ENCODE peak calls at places on chromosomes 16 and 17, in five cellular contexts. One of them, this sample, is unnamed. For H3K9me3, the result is how much of the 10 kb centered on the place peaks cover.

GRCh38 chr16:66275795-66276428 is 90.6 kb upstream of the CDH5 start:
- DNase-seq in MM.1S: peak
- DNase-seq in effector memory CD4-positive, alpha-beta T cell: no peak
- DNase-seq in tibial nerve: no peak
- DNase-seq in ovary: no peak
- DNase-seq in this sample: no peak

GRCh38 chr17:4950075-4950756 is 703 bp upstream of the ENO3 start:
- DNase-seq in effector memory CD4-positive, alpha-beta T cell: no peak
- DNase-seq in tibial nerve: peak
- DNase-seq in MM.1S: peak
- DNase-seq in ovary: peak
- DNase-seq in this sample: peak

GRCh38 chr17:17129466-17129865 is 76.7 kb downstream of the PLD6 start:
- DNase-seq in effector memory CD4-positive, alpha-beta T cell: no peak
- DNase-seq in ovary: no peak
- DNase-seq in MM.1S: no peak
- DNase-seq in tibial nerve: no peak
- DNase-seq in this sample: no peak

GRCh38 chr17:50865060-50865867 is 890 bp downstream of the TOB1 start:
- DNase-seq in effector memory CD4-positive, alpha-beta T cell: peak
- DNase-seq in MM.1S: peak
- DNase-seq in ovary: peak
- DNase-seq in tibial nerve: no peak
- DNase-seq in this sample: peak

GRCh38 chr17:39139137-39139516 is 12.3 kb downstream of the PLXDC1 start:
- DNase-seq in ovary: no peak
- DNase-seq in effector memory CD4-positive, alpha-beta T cell: no peak
- DNase-seq in tibial nerve: no peak
- DNase-seq in MM.1S: no peak
- DNase-seq in this sample: no peak

GRCh38 chr16:89295071-89295900 is 77.8 kb downstream of the ZNF778 start:
- DNase-seq in effector memory CD4-positive, alpha-beta T cell: no peak
- DNase-seq in ovary: no peak
- DNase-seq in tibial nerve: no peak
- DNase-seq in MM.1S: no peak
- DNase-seq in this sample: no peak

GRCh38 chr16:29014561-29015029 is 29.7 kb downstream of the LAT start:
- DNase-seq in tibial nerve: no peak
- DNase-seq in effector memory CD4-positive, alpha-beta T cell: no peak
- DNase-seq in ovary: no peak
- DNase-seq in MM.1S: no peak
- DNase-seq in this sample: no peak

GRCh38 chr17:20922128-20922670 is 120.6 kb downstream of the USP22 start:
- DNase-seq in effector memory CD4-positive, alpha-beta T cell: no peak
- DNase-seq in tibial nerve: no peak
- DNase-seq in MM.1S: no peak
- DNase-seq in ovary: no peak
- DNase-seq in this sample: no peak

DNA sequence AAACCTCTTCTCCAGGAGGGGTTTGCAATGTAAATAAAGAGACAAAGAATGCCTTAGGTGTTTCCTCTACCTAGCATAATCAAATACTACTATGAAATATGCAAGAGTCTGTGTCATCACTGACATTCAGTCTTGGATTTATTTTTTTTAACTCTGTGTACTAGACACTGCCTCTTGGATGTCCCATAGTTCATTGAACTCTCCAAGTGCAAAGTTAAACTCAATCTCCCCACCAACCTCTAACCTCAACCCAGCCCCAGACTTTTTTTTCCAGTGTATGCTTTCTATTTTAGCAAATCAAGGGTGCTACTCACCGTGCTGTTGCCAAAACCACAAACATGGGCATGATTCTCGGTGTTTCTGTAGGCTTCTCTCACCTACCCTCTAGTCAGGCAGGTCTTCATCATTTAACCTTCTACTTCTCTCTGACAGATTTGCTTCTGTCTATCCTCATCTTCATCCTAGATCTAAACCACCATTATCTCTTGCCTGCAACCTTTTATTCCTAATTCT is 329.1 kb downstream of the CDH13 start:
- DNase-seq in ovary: no peak
- DNase-seq in MM.1S: no peak
- DNase-seq in tibial nerve: no peak
- DNase-seq in effector memory CD4-positive, alpha-beta T cell: no peak
- DNase-seq in this sample: no peak
- H3K4me3 ChIP-seq in ovary: no peak
- H3K4me3 ChIP-seq in MM.1S: no peak
- H3K4me3 ChIP-seq in tibial nerve: no peak
- H3K4me3 ChIP-seq in effector memory CD4-positive, alpha-beta T cell: no peak
- H3K4me3 ChIP-seq in this sample: no peak

GRCh38 chr17:70795620-70796019 is 626.3 kb downstream of the KCNJ2 start:
- DNase-seq in effector memory CD4-positive, alpha-beta T cell: no peak
- DNase-seq in ovary: no peak
- DNase-seq in MM.1S: no peak
- DNase-seq in tibial nerve: no peak
- DNase-seq in this sample: no peak

GRCh38 chr17:70791748-70792443 is 622.6 kb downstream of the KCNJ2 start:
- DNase-seq in tibial nerve: no peak
- DNase-seq in MM.1S: no peak
- DNase-seq in effector memory CD4-positive, alpha-beta T cell: no peak
- DNase-seq in ovary: no peak
- DNase-seq in this sample: no peak

GRCh38 chr17:70796757-70797156 is 627.4 kb downstream of the KCNJ2 start:
- DNase-seq in effector memory CD4-positive, alpha-beta T cell: no peak
- DNase-seq in tibial nerve: no peak
- DNase-seq in MM.1S: no peak
- DNase-seq in ovary: no peak
- DNase-seq in this sample: no peak

GRCh38 chr17:70797166-70797565 is 627.8 kb downstream of the KCNJ2 start:
- DNase-seq in effector memory CD4-positive, alpha-beta T cell: no peak
- DNase-seq in MM.1S: no peak
- DNase-seq in ovary: no peak
- DNase-seq in tibial nerve: no peak
- DNase-seq in this sample: no peak

GRCh38 chr17:70794757-70795156 is 625.4 kb downstream of the KCNJ2 start:
- DNase-seq in effector memory CD4-positive, alpha-beta T cell: no peak
- DNase-seq in tibial nerve: no peak
- DNase-seq in ovary: no peak
- DNase-seq in MM.1S: no peak
- DNase-seq in this sample: no peak
- H3K9me3 ChIP-seq in effector memory CD4-positive, alpha-beta T cell: under half
- H3K9me3 ChIP-seq in tibial nerve: under half
- H3K9me3 ChIP-seq in ovary: under half
- H3K9me3 ChIP-seq in MM.1S: under half
- H3K9me3 ChIP-seq in this sample: under half

DNA sequence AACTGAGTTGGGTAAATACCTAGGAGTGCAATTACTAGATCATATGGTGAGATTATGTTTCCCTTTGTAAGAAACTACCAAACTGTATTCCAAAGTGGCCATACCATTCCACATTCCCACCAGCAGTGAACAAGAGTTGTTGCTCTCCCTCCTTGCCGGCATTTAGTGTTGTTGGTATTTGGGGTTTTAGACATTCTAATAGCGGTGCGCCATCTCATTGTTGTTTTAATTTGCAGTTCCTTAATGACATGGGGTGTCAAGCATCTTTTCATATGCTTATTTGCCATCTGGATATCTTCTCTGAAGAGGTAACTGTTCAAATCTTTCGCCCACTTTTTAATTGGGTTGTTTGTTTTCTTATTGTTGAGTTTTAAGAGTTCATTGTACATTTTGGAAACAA is 164.2 kb upstream of the LHX1 start:
- DNase-seq in ovary: no peak
- DNase-seq in effector memory CD4-positive, alpha-beta T cell: no peak
- DNase-seq in MM.1S: no peak
- DNase-seq in tibial nerve: no peak
- DNase-seq in this sample: no peak
- H3K27ac ChIP-seq in ovary: no peak
- H3K27ac ChIP-seq in effector memory CD4-positive, alpha-beta T cell: no peak
- H3K27ac ChIP-seq in MM.1S: no peak
- H3K27ac ChIP-seq in tibial nerve: no peak
- H3K27ac ChIP-seq in this sample: no peak

DNA sequence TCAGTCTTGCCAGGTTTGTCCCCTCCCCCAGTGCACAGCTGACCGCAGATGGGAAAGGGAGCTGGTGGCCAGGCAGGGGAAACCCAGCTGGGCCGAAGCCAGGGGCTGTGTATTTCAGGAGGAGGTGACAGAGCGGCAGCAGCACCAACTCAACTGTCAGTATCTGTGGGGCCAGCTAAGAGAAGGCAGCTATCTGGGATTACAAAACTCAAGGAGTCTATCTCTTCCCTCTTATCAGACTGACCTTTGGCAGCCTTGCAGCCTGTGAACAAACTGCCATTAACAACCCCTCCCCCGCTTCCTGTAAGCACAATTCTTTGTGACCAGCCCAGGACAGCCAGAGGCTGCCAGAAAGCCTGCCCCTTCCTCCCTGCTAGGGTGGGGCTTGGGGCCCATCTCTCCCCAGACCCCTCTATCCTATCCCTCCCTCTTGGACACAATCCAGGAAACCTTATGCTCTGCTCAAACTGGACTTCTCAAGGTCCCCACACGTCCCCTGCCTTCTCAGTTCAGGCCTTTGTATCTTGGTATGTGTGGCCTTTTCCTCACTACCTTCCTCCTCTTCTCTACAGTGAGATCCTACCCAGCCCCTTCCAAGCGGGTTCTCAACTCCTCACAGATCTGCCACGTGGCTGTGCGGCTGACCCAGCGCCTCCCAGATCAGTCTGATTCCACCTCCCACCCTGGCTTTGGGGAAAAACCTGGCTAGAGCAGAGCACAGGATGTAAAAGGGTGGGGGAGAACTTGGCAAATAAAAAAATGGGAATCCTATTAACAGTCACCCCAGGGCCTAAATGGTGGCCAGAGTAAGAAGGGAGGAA is 10.5 kb downstream of the ST3GAL2 start:
- DNase-seq in effector memory CD4-positive, alpha-beta T cell: no peak
- DNase-seq in ovary: peak
- DNase-seq in MM.1S: peak
- DNase-seq in tibial nerve: peak
- DNase-seq in this sample: no peak
- H3K4me3 ChIP-seq in effector memory CD4-positive, alpha-beta T cell: no peak
- H3K4me3 ChIP-seq in ovary: no peak
- H3K4me3 ChIP-seq in MM.1S: peak
- H3K4me3 ChIP-seq in tibial nerve: no peak
- H3K4me3 ChIP-seq in this sample: peak

DNA sequence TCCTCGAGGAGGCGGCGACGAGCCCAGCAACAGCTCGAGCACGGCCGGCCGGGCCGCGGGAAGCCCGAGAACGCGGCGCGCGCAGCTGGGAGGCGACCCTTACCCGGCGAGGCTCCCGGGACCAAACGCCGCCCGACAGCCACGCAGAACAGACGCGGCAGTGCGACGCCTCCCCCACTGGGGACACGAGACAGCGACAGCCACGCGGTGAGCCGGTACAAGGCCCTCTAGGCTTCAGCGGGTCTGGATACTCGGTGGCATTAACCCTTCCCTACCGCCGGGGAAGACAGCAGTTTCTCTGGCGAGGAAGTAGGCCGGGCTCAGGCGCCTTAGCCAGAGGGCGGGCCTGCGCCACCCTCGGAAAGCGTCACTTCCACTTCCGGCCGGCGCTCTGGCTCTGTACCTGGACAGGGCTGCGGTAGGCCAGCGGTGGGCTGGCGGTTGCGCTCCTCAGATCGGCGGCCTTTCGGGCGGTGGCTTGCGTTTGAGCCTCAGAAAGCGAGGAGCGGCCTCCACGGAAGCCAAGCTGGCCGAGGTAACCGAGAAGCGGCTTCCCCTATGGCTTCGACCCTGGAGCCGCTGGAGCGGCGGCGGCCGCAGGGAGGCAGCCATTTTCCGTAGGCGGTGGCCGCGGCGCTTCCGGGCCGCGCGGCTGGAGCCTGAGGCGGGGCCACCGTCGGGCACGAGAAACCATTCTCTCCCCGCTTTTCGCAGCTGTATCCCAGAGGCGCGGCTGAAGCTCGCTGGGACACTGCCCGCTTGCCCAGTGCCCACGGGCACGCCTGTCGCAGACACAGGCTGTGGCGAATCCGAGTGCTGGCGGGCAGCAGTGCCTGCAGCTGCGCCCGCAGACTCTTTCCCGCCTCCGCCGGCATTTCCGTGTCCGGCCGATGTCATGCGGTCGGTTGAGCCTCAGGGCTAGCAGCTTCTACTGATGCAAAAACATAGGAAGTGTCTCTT is at the start of the genes TIGD7 and ZNF75A:
- DNase-seq in effector memory CD4-positive, alpha-beta T cell: peak
- DNase-seq in MM.1S: peak
- DNase-seq in ovary: peak
- DNase-seq in tibial nerve: peak
- DNase-seq in this sample: peak
- H3K9me3 ChIP-seq in effector memory CD4-positive, alpha-beta T cell: under half
- H3K9me3 ChIP-seq in MM.1S: under half
- H3K9me3 ChIP-seq in ovary: under half
- H3K9me3 ChIP-seq in tibial nerve: under half
- H3K9me3 ChIP-seq in this sample: half or more

GRCh38 chr16:830107-830870 is 29.8 kb upstream of the GNG13 start:
- DNase-seq in ovary: no peak
- DNase-seq in MM.1S: no peak
- DNase-seq in effector memory CD4-positive, alpha-beta T cell: no peak
- DNase-seq in tibial nerve: no peak
- DNase-seq in this sample: no peak
- H3K27ac ChIP-seq in ovary: no peak
- H3K27ac ChIP-seq in MM.1S: no peak
- H3K27ac ChIP-seq in effector memory CD4-positive, alpha-beta T cell: no peak
- H3K27ac ChIP-seq in tibial nerve: no peak
- H3K27ac ChIP-seq in this sample: no peak

GRCh38 chr17:47990962-47991731 is 20.2 kb downstream of the CDK5RAP3 start:
- DNase-seq in MM.1S: no peak
- DNase-seq in tibial nerve: no peak
- DNase-seq in ovary: no peak
- DNase-seq in effector memory CD4-positive, alpha-beta T cell: no peak
- DNase-seq in this sample: no peak
- H3K4me3 ChIP-seq in MM.1S: no peak
- H3K4me3 ChIP-seq in tibial nerve: no peak
- H3K4me3 ChIP-seq in ovary: no peak
- H3K4me3 ChIP-seq in effector memory CD4-positive, alpha-beta T cell: no peak
- H3K4me3 ChIP-seq in this sample: no peak

DNA sequence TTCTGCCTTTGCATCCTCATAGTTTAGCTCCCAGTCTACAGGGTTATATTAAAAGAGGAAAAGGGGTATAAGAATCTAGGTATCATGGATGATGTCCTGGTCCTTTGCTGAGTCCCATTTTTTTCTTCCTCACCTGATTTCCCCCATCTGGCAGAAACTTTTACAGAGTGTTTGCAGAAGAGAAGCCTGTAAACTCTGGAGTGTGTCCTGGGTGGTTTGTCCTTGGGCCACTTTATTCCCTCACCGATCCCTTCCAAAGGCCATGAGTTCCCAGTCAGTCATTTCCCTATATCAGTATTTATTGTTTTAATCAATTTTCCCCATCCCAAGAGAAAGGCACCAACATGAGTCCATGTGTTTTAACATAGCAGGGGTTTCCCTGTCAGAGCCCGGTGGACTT is 638.2 kb downstream of the WWOX start:
- DNase-seq in effector memory CD4-positive, alpha-beta T cell: no peak
- DNase-seq in MM.1S: no peak
- DNase-seq in ovary: no peak
- DNase-seq in tibial nerve: no peak
- DNase-seq in this sample: no peak
- H3K9me3 ChIP-seq in effector memory CD4-positive, alpha-beta T cell: under half
- H3K9me3 ChIP-seq in MM.1S: under half
- H3K9me3 ChIP-seq in ovary: under half
- H3K9me3 ChIP-seq in tibial nerve: under half
- H3K9me3 ChIP-seq in this sample: under half